ENCODE peak calls at places on chromosomes 12 and 14, in eight cellular contexts. J is suprapubic skin, M is ovary, X is tibial artery, T is heart right ventricle, K is mesendoderm, D is OCI-LY7, E is astrocyte. C is an unnamed sample. For H3K36me3 and H3K4me1, the result is how much of the 10 kb centered on the place peaks cover.

GRCh38 chr12:53381739-53382630 is 2.0 kb downstream of the SP1 start:
- DNase-seq in K (peak), D (peak), X (peak), E (no peak), M (peak), J (peak), T (no peak), C (peak)

GRCh38 chr14:66610154-66610563 is 102.2 kb downstream of the GPHN start:
- DNase-seq in D (peak), T (no peak), X (no peak), M (no peak), E (no peak), K (peak), J (no peak), C (no peak)

GRCh38 chr12:38155526-38156496 is 160.8 kb upstream of the ALG10B start:
- DNase-seq in X (no peak), K (no peak), J (no peak), E (no peak), M (no peak), D (no peak), T (no peak), C (peak)

GRCh38 chr12:66203820-66204219 is 14.8 kb downstream of the IRAK3 start:
- DNase-seq in T (no peak), J (no peak), X (no peak), E (no peak), D (no peak), M (no peak), K (no peak), C (no peak)

GRCh38 chr12:75660107-75660530 is 148.7 kb upstream of the KRR1 start:
- DNase-seq in M (no peak), J (no peak), E (peak), T (no peak), X (no peak), K (no peak), D (no peak), C (no peak)

GRCh38 chr12:49294086-49294803 is 702 bp upstream of the PRPH start:
- DNase-seq in J (no peak), T (no peak), M (no peak), D (no peak), X (no peak), E (no peak), K (peak), C (no peak)

GRCh38 chr14:104086661-104087461 is 1.4 kb downstream of the ASPG start:
- DNase-seq in K (no peak), T (peak), M (peak), X (peak), D (no peak), J (peak), E (no peak), C (no peak)

GRCh38 chr12:126558219-126558618 is 1493.0 kb downstream of the AACS start:
- DNase-seq in M (no peak), T (no peak), K (no peak), J (no peak), D (no peak), E (no peak), X (no peak), C (no peak)

GRCh38 chr14:24207104-24207543 is 1.6 kb downstream of the TSSK4 start:
- DNase-seq in X (no peak), K (no peak), D (peak), M (no peak), T (no peak), E (no peak), J (no peak), C (no peak)

GRCh38 chr14:24206260-24207103 is 986 bp downstream of the TSSK4 start:
- DNase-seq in J (no peak), D (no peak), T (no peak), X (no peak), M (peak), E (no peak), K (no peak), C (no peak)

GRCh38 chr14:24211311-24211710 is 2.0 kb downstream of the CHMP4A start:
- DNase-seq in T (no peak), M (peak), E (no peak), D (no peak), K (no peak), X (no peak), J (no peak), C (no peak)

GRCh38 chr14:24204163-24205146 is 1.0 kb upstream of the TSSK4 start:
- DNase-seq in M (no peak), X (no peak), D (no peak), K (no peak), T (no peak), J (no peak), E (no peak), C (no peak)

DNA sequence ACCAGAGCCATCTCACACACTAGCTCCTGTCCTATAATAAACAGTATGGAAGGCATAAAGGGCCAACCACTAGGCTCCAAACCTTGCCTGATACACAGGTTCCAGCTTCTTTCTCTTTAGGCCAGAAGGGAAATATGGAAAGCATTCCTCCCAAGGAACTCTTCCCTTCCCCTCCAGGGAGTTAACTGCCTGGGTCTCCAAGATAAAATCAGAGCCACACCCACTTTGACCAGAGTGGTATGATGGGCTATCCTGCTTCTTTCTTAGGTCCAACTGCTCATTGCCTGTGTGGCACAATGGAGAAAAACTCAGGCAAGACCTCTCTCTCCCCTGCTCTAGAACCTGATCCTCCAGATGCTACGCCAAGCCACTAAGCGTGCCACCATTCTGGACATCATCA is 2.1 kb downstream of the TSSK4 start:
- DNase-seq in M (no peak), E (no peak), T (no peak), K (no peak), J (no peak), D (no peak), X (no peak), C (no peak)
- H3K36me3 ChIP-seq in M (under half), E (under half), T (under half), K (under half), J (half or more), D (half or more), X (under half), C (under half)

DNA sequence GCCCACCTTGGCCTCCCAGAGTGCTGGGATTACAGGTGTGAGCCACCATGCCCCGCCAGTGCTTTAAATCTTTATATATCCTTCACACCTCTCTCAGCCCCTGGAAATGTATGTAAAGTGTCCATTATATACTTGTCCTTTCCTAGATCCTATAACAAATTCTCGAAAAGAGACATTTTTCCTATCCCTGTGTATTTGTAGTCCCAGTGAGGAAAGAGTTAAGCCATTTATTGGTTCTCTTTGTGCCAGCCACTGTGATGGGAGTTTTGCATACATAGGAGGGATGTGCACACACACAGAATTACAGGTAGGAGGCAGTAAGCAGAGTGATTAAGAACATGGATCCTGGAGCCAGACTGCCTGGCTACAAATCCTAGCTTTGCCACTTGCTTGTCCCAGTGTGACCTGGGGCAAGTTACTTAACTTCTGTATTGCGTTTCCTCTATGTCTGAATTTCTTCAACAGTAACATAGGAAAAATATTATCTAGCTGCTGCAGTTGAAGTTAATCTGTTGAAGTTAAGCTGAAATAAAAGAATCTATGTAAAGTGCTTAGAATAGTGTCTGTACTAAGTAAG is 2.1 kb upstream of the RABGGTA start:
- DNase-seq in X (no peak), K (peak), M (no peak), E (no peak), J (no peak), T (no peak), D (peak), C (no peak)
- H3K4me1 ChIP-seq in X (under half), K (under half), M (under half), E (under half), J (half or more), T (under half), D (under half), C (under half)

GRCh38 chr14:98752660-98753059 is 519.3 kb downstream of the BCL11B start:
- DNase-seq in T (no peak), D (no peak), K (no peak), J (no peak), M (no peak), X (no peak), E (no peak), C (peak)

GRCh38 chr14:98748966-98749365 is 523.0 kb downstream of the BCL11B start:
- DNase-seq in T (no peak), E (no peak), J (no peak), X (no peak), K (no peak), M (no peak), D (no peak), C (no peak)

GRCh38 chr14:98754343-98755025 is 517.5 kb downstream of the BCL11B start:
- DNase-seq in K (no peak), D (no peak), X (peak), E (peak), J (peak), M (no peak), T (no peak), C (no peak)

GRCh38 chr14:98756749-98757148 is 515.2 kb downstream of the BCL11B start:
- DNase-seq in K (no peak), X (no peak), E (no peak), J (no peak), M (no peak), T (no peak), D (no peak), C (no peak)

DNA sequence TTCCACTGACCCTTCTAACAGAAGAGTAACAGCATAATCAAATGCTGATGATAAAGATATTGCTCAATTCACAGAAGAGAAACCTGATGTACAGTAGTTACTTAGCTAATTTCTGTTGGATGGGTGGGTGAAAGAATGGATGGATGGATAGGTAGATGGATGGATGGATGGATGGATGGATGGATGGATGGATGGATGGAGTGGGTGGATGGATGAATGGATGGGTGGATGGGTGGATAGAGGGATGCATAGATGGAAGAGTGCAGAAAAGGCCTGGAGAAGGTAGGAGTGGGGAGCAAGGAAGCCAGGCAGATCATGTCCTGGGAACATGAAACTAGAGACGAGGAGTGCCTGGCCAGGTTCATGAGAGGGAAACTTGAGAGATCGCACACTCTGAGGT is 520.9 kb downstream of the BCL11B start:
- DNase-seq in D (no peak), K (no peak), M (no peak), T (no peak), E (no peak), J (no peak), X (no peak), C (no peak)
- H3K36me3 ChIP-seq in D (under half), K (under half), M (under half), T (under half), E (under half), J (under half), X (under half), C (under half)

GRCh38 chr12:57138526-57139272 is 8.7 kb downstream of the LRP1-AS start:
- DNase-seq in J (peak), M (peak), X (peak), K (no peak), E (no peak), T (peak), D (no peak), C (peak)
- H3K4me1 ChIP-seq in J (half or more), M (under half), X (half or more), K (under half), E (under half), T (half or more), D (under half), C (half or more)

GRCh38 chr14:20472566-20473206 is 3.5 kb downstream of the PNP start:
- DNase-seq in K (no peak), X (no peak), D (no peak), E (no peak), T (no peak), M (no peak), J (no peak), C (no peak)
- H3K36me3 ChIP-seq in K (under half), X (under half), D (half or more), E (under half), T (under half), M (under half), J (half or more), C (under half)

DNA sequence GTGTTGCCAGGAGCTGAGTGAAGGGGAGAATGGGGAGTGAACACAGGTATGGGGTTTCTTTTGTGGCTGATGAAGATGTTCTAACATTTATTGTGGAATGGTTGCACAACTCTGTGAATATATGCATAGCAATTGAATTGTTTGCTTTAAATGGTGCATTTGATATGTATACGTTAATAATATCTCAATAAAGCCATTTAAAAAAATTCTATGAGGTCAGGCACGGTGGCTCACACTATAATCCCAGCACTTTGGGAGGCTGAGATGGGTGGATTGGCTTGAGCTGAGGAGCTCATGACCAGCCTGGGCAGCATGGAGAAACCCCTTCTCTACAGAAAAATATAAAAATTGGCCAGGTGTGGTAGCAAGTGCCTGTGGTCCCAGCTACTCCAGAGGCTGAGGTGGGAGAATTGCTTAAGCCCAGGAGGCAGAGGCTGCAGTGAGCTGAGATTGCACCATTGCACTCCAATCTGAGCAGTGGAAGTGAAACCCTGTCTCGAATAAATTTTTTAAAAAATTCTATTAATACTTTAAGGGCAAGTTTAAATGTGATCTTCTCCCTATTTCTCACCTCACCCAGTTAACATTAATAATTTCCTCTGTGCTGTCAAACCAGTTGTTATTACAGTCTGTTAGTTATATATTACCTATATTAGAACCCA is 65.3 kb downstream of the DENND5B start:
- DNase-seq in J (no peak), D (no peak), K (no peak), X (no peak), T (no peak), E (no peak), M (no peak), C (no peak)
- H3K4me1 ChIP-seq in J (under half), D (under half), K (under half), X (under half), T (half or more), E (under half), M (under half), C (under half)

GRCh38 chr12:46222642-46223041 is 46.2 kb downstream of the SLC38A1 start:
- DNase-seq in K (no peak), D (no peak), E (no peak), X (no peak), T (no peak), J (no peak), M (no peak), C (no peak)

GRCh38 chr12:46219892-46220655 is 48.8 kb downstream of the SLC38A1 start:
- DNase-seq in K (peak), J (no peak), M (no peak), T (no peak), E (peak), X (no peak), D (no peak), C (no peak)

GRCh38 chr12:46223047-46223446 is 45.8 kb downstream of the SLC38A1 start:
- DNase-seq in D (no peak), J (no peak), X (no peak), M (no peak), K (no peak), E (no peak), T (no peak), C (no peak)

GRCh38 chr12:46219147-46219891 is 49.5 kb downstream of the SLC38A1 start:
- DNase-seq in M (no peak), T (no peak), E (no peak), X (no peak), D (no peak), J (no peak), K (no peak), C (no peak)

DNA sequence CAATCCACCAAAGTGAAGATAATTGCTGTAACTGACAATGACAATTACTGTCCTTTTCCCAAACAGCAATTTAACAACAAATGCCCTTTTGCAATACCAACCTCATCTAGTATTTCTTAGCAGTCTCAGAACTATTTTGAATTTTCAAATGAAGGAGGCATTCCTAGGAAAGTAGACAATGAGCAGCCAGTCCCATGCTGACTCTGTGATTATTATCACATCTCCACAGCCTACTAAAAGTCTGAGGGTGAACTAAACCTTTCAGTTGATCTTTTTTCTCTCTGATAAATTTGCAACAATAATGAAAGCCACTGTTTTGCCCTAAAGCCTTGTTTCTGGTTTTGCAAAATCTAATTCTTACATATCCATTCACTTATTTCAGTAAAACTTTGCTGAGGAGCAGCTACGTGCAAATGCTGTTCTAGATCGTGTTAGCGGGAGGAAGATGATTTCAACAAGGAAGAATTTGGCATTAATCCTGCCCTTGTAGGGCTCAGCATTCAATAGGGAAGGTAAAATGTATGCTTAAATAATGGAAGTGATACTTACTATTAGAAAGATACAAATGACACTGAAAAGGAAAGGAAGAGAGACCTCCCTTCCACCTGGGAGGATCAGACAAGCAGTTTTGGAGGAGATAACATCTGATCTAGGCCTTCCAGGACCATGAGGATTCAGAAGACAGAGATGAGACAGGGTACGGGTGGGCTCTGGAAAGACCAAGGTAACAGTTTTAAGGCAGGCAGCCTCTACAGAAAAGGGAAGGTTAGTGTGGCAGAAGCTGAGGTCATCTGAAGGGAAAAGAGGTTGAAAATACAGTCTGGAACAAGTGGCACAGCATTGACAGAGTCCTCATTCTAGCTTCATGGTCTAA is 47.4 kb downstream of the SLC38A1 start:
- DNase-seq in X (no peak), E (peak), J (no peak), K (peak), D (no peak), T (no peak), M (no peak), C (no peak)
- H3K36me3 ChIP-seq in X (under half), E (under half), J (under half), K (under half), D (half or more), T (under half), M (under half), C (under half)